ENCODE peak calls at places on chromosome 16, in ten cellular contexts. B is GM04503; J is central memory CD4-positive, alpha-beta T cell; S is AG10803; V is RWPE1; X is NCI-H2107; M is activated CD4-positive, alpha-beta memory T cell treated with anti-CD3 and anti-CD28 coated beads, Interleukin-2, amount 10 ng/mL, durations not matched to agents 7 days and 5 days; C is lung; H is astrocyte of the hippocampus; L is fibroblast of villous mesenchyme. E is an unnamed sample.

GRCh38 chr16:15798671-15799070 is 58.2 kb downstream of the MYH11 start:
- DNase-seq in B (no peak), J (no peak), S (no peak), V (no peak), X (no peak), M (no peak), C (no peak), H (no peak), L (no peak), E (no peak)

GRCh38 chr16:69176033-69176780 is 10.8 kb upstream of the SNTB2 start:
- DNase-seq in B (peak; percentile 86), J (no peak), S (peak; percentile 95), V (no peak), X (no peak), M (no peak), C (no peak), H (peak; percentile 90), L (peak; percentile 63), E (no peak)

GRCh38 chr16:30348929-30349328 is 6.2 kb downstream of the CD2BP2 start:
- DNase-seq in B (no peak), J (no peak), S (no peak), V (no peak), X (no peak), M (no peak), C (no peak), H (no peak), L (no peak), E (no peak)

GRCh38 chr16:83926726-83927397 is 26.2 kb upstream of the OSGIN1 start:
- DNase-seq in B (no peak), J (peak; percentile 10), S (peak; percentile 61), V (peak; percentile 87), X (peak; percentile 39), M (peak; percentile 66), C (peak; percentile 85), H (peak; percentile 90), L (peak; percentile 45), E (peak; percentile 54)

GRCh38 chr16:67685388-67686112 is 18.9 kb downstream of the C16orf86 start:
- DNase-seq in B (no peak), J (no peak), S (no peak), V (no peak), X (no peak), M (no peak), C (no peak), H (no peak), L (no peak), E (no peak)

GRCh38 chr16:75868636-75869389 is 142.5 kb upstream of the CPHXL start:
- DNase-seq in B (no peak), J (no peak), S (no peak), V (no peak), X (no peak), M (no peak), C (no peak), H (no peak), L (no peak), E (no peak)

GRCh38 chr16:9480503-9480902 is 389.1 kb downstream of the HAPSTR1 start:
- DNase-seq in B (no peak), J (no peak), S (no peak), V (no peak), X (no peak), M (no peak), C (no peak), H (no peak), L (no peak), E (no peak)

GRCh38 chr16:81610144-81610842 is 165.7 kb downstream of the CMIP start:
- DNase-seq in B (no peak), J (no peak), S (peak; percentile 81), V (peak; percentile 62), X (no peak), M (no peak), C (peak; percentile 45), H (peak; percentile 96), L (peak; percentile 54), E (no peak)

GRCh38 chr16:73171380-73171779 is 123.5 kb upstream of the ZFHX3 start:
- DNase-seq in B (no peak), J (no peak), S (no peak), V (peak; percentile 8), X (no peak), M (no peak), C (no peak), H (no peak), L (peak; percentile 60), E (no peak)

GRCh38 chr16:28623172-28623711 is 13.4 kb upstream of the SULT1A1 start:
- DNase-seq in B (no peak), J (peak; percentile 63), S (no peak), V (peak; percentile 58), X (peak; percentile 65), M (peak; percentile 60), C (peak; percentile 57), H (peak; percentile 45), L (no peak), E (peak; percentile 57)

GRCh38 chr16:48003226-48003907 is 152.4 kb downstream of the ABCC12 start:
- DNase-seq in B (peak; percentile 6), J (no peak), S (peak; percentile 52), V (peak; percentile 64), X (no peak), M (no peak), C (no peak), H (peak; percentile 49), L (no peak), E (no peak)

GRCh38 chr16:74071996-74072559 is 224.5 kb upstream of the PSMD7 start:
- DNase-seq in B (no peak), J (no peak), S (no peak), V (no peak), X (no peak), M (no peak), C (no peak), H (no peak), L (no peak), E (no peak)

GRCh38 chr16:68792465-68793324 is 50.6 kb upstream of the TANGO6 start:
- DNase-seq in B (no peak), J (no peak), S (peak; percentile 55), V (no peak), X (no peak), M (no peak), C (no peak), H (peak; percentile 81), L (peak; percentile 87), E (peak; percentile 55)

GRCh38 chr16:85675528-85675927 is 13.2 kb downstream of the GINS2 start:
- DNase-seq in B (no peak), J (no peak), S (peak; percentile 31), V (no peak), X (no peak), M (no peak), C (no peak), H (peak; percentile 49), L (peak; percentile 40), E (peak; percentile 50)

GRCh38 chr16:80527297-80527696 is 13.5 kb upstream of the DYNLRB2 start:
- DNase-seq in B (no peak), J (peak; percentile 23), S (peak; percentile 22), V (no peak), X (no peak), M (peak; percentile 79), C (no peak), H (peak; percentile 12), L (peak; percentile 49), E (peak; percentile 57)

GRCh38 chr16:82767808-82768207 is 141.0 kb downstream of the CDH13 start:
- DNase-seq in B (no peak), J (no peak), S (no peak), V (no peak), X (no peak), M (no peak), C (no peak), H (no peak), L (no peak), E (no peak)

GRCh38 chr16:68412061-68412460 is 36.2 kb downstream of the SMPD3 start:
- DNase-seq in B (no peak), J (no peak), S (no peak), V (no peak), X (no peak), M (no peak), C (no peak), H (no peak), L (no peak), E (no peak)

GRCh38 chr16:57998484-57998883 is 2.0 kb downstream of the ZNF319 start:
- DNase-seq in B (no peak), J (peak; percentile 50), S (peak; percentile 49), V (peak; percentile 53), X (no peak), M (peak; percentile 90), C (peak; percentile 75), H (no peak), L (peak; percentile 44), E (no peak)

GRCh38 chr16:30977502-30977901 is 7.5 kb upstream of the HSD3B7 start:
- DNase-seq in B (no peak), J (no peak), S (no peak), V (no peak), X (no peak), M (no peak), C (no peak), H (no peak), L (no peak), E (peak; percentile 53)

GRCh38 chr16:23516366-23517137 is 6.3 kb upstream of the GGA2 start:
- DNase-seq in B (no peak), J (no peak), S (peak; percentile 30), V (no peak), X (no peak), M (no peak), C (no peak), H (no peak), L (no peak), E (no peak)

GRCh38 chr16:86558355-86559193 is 3.5 kb upstream of the MTHFSD start:
- DNase-seq in B (no peak), J (no peak), S (no peak), V (no peak), X (no peak), M (no peak), C (no peak), H (peak; percentile 69), L (no peak), E (no peak)

GRCh38 chr16:6573577-6573976 is 759.1 kb upstream of the RBFOX1 start:
- DNase-seq in B (no peak), J (no peak), S (no peak), V (no peak), X (no peak), M (no peak), C (no peak), H (no peak), L (no peak), E (no peak)